ENCODE peak calls at places on chromosome 7, in five cellular contexts. One of them, this sample, is unnamed.

GRCh38 chr7:120273476-120273975 is 551 bp downstream of the KCND2 start:
- DNase-seq in pancreas: peak; percentile 7
- DNase-seq in upper lobe of right lung: peak; percentile 67
- DNase-seq in endodermal cell: peak; percentile 86
- DNase-seq in HCT116: no peak
- DNase-seq in this sample: peak; percentile 16

GRCh38 chr7:126804604-126805003 is 448.1 kb downstream of the GRM8 start:
- DNase-seq in pancreas: no peak
- DNase-seq in upper lobe of right lung: no peak
- DNase-seq in endodermal cell: no peak
- DNase-seq in HCT116: no peak
- DNase-seq in this sample: no peak

GRCh38 chr7:135768467-135768866 is 19.9 kb upstream of the FAM180A start:
- DNase-seq in pancreas: no peak
- DNase-seq in upper lobe of right lung: no peak
- DNase-seq in endodermal cell: peak; percentile 49
- DNase-seq in HCT116: no peak
- DNase-seq in this sample: no peak

GRCh38 chr7:636396-636795 is 90.1 kb upstream of the DNAAF5 start:
- DNase-seq in pancreas: peak; percentile 20
- DNase-seq in upper lobe of right lung: peak; percentile 64
- DNase-seq in endodermal cell: no peak
- DNase-seq in HCT116: peak; percentile 65
- DNase-seq in this sample: no peak

GRCh38 chr7:29430279-29430949 is 133.2 kb upstream of the PRR15 start:
- DNase-seq in pancreas: no peak
- DNase-seq in upper lobe of right lung: no peak
- DNase-seq in endodermal cell: no peak
- DNase-seq in HCT116: no peak
- DNase-seq in this sample: no peak

GRCh38 chr7:112370436-112370835 is 79.8 kb upstream of the IFRD1 start:
- DNase-seq in pancreas: peak; percentile 27
- DNase-seq in upper lobe of right lung: no peak
- DNase-seq in endodermal cell: no peak
- DNase-seq in HCT116: no peak
- DNase-seq in this sample: peak; percentile 57

GRCh38 chr7:34222722-34223121 is 317.4 kb downstream of the BMPER start:
- DNase-seq in pancreas: no peak
- DNase-seq in upper lobe of right lung: no peak
- DNase-seq in endodermal cell: no peak
- DNase-seq in HCT116: no peak
- DNase-seq in this sample: no peak

GRCh38 chr7:72326365-72326764 is 85.8 kb downstream of the CALN1 start:
- DNase-seq in pancreas: no peak
- DNase-seq in upper lobe of right lung: no peak
- DNase-seq in endodermal cell: no peak
- DNase-seq in HCT116: no peak
- DNase-seq in this sample: no peak

GRCh38 chr7:2619120-2619519 is 12.7 kb upstream of the TTYH3 start:
- DNase-seq in pancreas: no peak
- DNase-seq in upper lobe of right lung: no peak
- DNase-seq in endodermal cell: no peak
- DNase-seq in HCT116: no peak
- DNase-seq in this sample: no peak

GRCh38 chr7:2616387-2616966 is 15.3 kb upstream of the TTYH3 start:
- DNase-seq in pancreas: no peak
- DNase-seq in upper lobe of right lung: no peak
- DNase-seq in endodermal cell: no peak
- DNase-seq in HCT116: no peak
- DNase-seq in this sample: no peak

GRCh38 chr7:2617710-2617975 is 14.1 kb upstream of the TTYH3 start:
- DNase-seq in pancreas: no peak
- DNase-seq in upper lobe of right lung: no peak
- DNase-seq in endodermal cell: no peak
- DNase-seq in HCT116: no peak
- DNase-seq in this sample: no peak

GRCh38 chr7:2614646-2615330 is 17.0 kb upstream of the TTYH3 start:
- DNase-seq in pancreas: no peak
- DNase-seq in upper lobe of right lung: no peak
- DNase-seq in endodermal cell: no peak
- DNase-seq in HCT116: no peak
- DNase-seq in this sample: no peak

GRCh38 chr7:2616973-2617709 is 14.6 kb upstream of the TTYH3 start:
- DNase-seq in pancreas: no peak
- DNase-seq in upper lobe of right lung: no peak
- DNase-seq in endodermal cell: no peak
- DNase-seq in HCT116: no peak
- DNase-seq in this sample: no peak
- H3K4me1 ChIP-seq in pancreas: peaks cover 3% of the 10 kb centered on the region
- H3K4me1 ChIP-seq in upper lobe of right lung: peaks cover 28% of the 10 kb centered on the region
- H3K4me1 ChIP-seq in endodermal cell: peaks cover 8% of the 10 kb centered on the region
- H3K4me1 ChIP-seq in HCT116: peaks cover 10% of the 10 kb centered on the region
- H3K4me1 ChIP-seq in this sample: peaks cover 15% of the 10 kb centered on the region

DNA sequence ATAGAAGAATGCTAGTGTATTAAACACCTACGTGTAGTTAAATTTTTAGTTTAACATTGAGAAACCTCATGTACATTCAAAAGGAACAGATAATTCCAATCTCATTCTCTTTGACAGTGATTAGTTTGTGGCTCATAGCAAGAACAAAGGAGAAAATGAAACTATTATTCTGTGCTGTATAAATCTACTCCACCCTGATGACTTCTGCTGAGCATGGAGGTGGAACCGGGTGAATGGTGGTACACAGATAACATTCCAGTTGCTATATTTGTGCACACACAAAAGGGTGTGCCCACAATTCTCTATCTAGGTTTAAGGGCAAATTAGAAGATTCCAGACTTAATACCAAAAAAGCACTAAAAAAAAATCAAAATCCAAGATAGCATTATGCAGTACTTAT is 17.0 kb upstream of the RALA start:
- DNase-seq in pancreas: no peak
- DNase-seq in upper lobe of right lung: no peak
- DNase-seq in endodermal cell: no peak
- DNase-seq in HCT116: no peak
- DNase-seq in this sample: no peak
- H3K4me1 ChIP-seq in pancreas: no peaks in the 10 kb centered on the region
- H3K4me1 ChIP-seq in upper lobe of right lung: no peaks in the 10 kb centered on the region
- H3K4me1 ChIP-seq in endodermal cell: no peaks in the 10 kb centered on the region
- H3K4me1 ChIP-seq in HCT116: peaks cover 10% of the 10 kb centered on the region
- H3K4me1 ChIP-seq in this sample: no peaks in the 10 kb centered on the region

DNA sequence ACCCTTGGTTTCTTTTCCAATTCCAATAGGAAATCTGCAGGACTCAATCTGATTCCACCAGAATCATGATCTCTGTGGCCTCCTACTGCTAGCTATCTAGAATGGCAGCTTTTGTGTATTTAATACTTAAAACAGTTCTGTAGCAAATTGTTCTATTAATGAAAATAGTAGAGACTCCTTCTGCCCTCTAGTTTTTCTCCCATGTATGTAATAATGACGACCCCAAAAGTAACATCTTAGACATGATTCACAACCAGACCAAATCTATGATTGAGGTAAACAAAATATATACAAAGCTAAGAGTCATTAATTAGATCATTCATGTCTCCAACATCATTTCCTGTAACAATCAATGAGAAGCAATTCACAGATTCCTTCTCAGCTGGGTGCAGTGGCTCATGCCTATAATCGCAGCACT is 259.1 kb upstream of the MKLN1 start:
- DNase-seq in pancreas: no peak
- DNase-seq in upper lobe of right lung: no peak
- DNase-seq in endodermal cell: no peak
- DNase-seq in HCT116: no peak
- DNase-seq in this sample: no peak
- H3K4me1 ChIP-seq in pancreas: peaks cover 29% of the 10 kb centered on the region
- H3K4me1 ChIP-seq in upper lobe of right lung: peaks cover 62% of the 10 kb centered on the region
- H3K4me1 ChIP-seq in endodermal cell: peaks cover 3% of the 10 kb centered on the region
- H3K4me1 ChIP-seq in HCT116: peaks cover 35% of the 10 kb centered on the region
- H3K4me1 ChIP-seq in this sample: peaks cover 15% of the 10 kb centered on the region

GRCh38 chr7:116577320-116577871 is 52.6 kb downstream of the CAV1 start:
- DNase-seq in pancreas: no peak
- DNase-seq in upper lobe of right lung: no peak
- DNase-seq in endodermal cell: no peak
- DNase-seq in HCT116: no peak
- DNase-seq in this sample: no peak

GRCh38 chr7:116578526-116578925 is 53.7 kb downstream of the CAV1 start:
- DNase-seq in pancreas: no peak
- DNase-seq in upper lobe of right lung: no peak
- DNase-seq in endodermal cell: no peak
- DNase-seq in HCT116: no peak
- DNase-seq in this sample: no peak

GRCh38 chr7:116575853-116576252 is 51.0 kb downstream of the CAV1 start:
- DNase-seq in pancreas: no peak
- DNase-seq in upper lobe of right lung: no peak
- DNase-seq in endodermal cell: no peak
- DNase-seq in HCT116: no peak
- DNase-seq in this sample: no peak

GRCh38 chr7:116574025-116574822 is 49.4 kb downstream of the CAV1 start:
- DNase-seq in pancreas: no peak
- DNase-seq in upper lobe of right lung: no peak
- DNase-seq in endodermal cell: no peak
- DNase-seq in HCT116: no peak
- DNase-seq in this sample: no peak

GRCh38 chr7:116576350-116577319 is 51.8 kb downstream of the CAV1 start:
- DNase-seq in pancreas: no peak
- DNase-seq in upper lobe of right lung: no peak
- DNase-seq in endodermal cell: no peak
- DNase-seq in HCT116: no peak
- DNase-seq in this sample: no peak
- H3K4me1 ChIP-seq in pancreas: peaks cover 7% of the 10 kb centered on the region
- H3K4me1 ChIP-seq in upper lobe of right lung: peaks cover 16% of the 10 kb centered on the region
- H3K4me1 ChIP-seq in endodermal cell: peaks cover 12% of the 10 kb centered on the region
- H3K4me1 ChIP-seq in HCT116: peaks cover 19% of the 10 kb centered on the region
- H3K4me1 ChIP-seq in this sample: peaks cover 11% of the 10 kb centered on the region

GRCh38 chr7:107993879-107994278 is 9.1 kb downstream of the LAMB1 start:
- DNase-seq in pancreas: no peak
- DNase-seq in upper lobe of right lung: no peak
- DNase-seq in endodermal cell: no peak
- DNase-seq in HCT116: no peak
- DNase-seq in this sample: no peak
- H3K4me1 ChIP-seq in pancreas: peaks cover 22% of the 10 kb centered on the region
- H3K4me1 ChIP-seq in upper lobe of right lung: peaks cover 17% of the 10 kb centered on the region
- H3K4me1 ChIP-seq in endodermal cell: peaks cover 3% of the 10 kb centered on the region
- H3K4me1 ChIP-seq in HCT116: peaks cover 31% of the 10 kb centered on the region
- H3K4me1 ChIP-seq in this sample: peaks cover 46% of the 10 kb centered on the region

GRCh38 chr7:101104799-101105198 is 19.5 kb downstream of the TRIM56 start:
- DNase-seq in pancreas: no peak
- DNase-seq in upper lobe of right lung: no peak
- DNase-seq in endodermal cell: no peak
- DNase-seq in HCT116: no peak
- DNase-seq in this sample: no peak
- H3K4me1 ChIP-seq in pancreas: peaks cover 3% of the 10 kb centered on the region
- H3K4me1 ChIP-seq in upper lobe of right lung: peaks cover 22% of the 10 kb centered on the region
- H3K4me1 ChIP-seq in endodermal cell: no peaks in the 10 kb centered on the region
- H3K4me1 ChIP-seq in HCT116: peaks cover 72% of the 10 kb centered on the region
- H3K4me1 ChIP-seq in this sample: no peaks in the 10 kb centered on the region

DNA sequence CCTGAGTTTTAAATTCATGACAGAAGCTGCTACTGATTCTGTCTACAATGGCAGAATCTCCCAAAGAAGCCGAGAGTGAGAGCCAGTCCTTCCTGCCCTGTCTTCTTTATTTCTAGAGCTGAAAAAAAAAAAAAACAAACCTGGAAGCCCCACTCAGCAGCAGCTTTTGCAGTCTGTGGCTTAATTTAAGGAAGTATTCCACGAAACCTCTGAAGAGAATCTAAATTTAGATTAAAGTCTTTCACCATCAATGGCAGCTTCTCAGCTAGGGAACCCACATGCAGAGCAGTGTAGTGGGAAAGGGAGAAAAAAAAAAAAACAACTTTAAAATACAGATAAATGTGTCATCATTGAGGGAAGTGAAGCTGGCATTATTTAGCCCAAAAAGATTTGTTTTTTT is 23.4 kb downstream of the SMURF1 start:
- DNase-seq in pancreas: no peak
- DNase-seq in upper lobe of right lung: no peak
- DNase-seq in endodermal cell: no peak
- DNase-seq in HCT116: no peak
- DNase-seq in this sample: no peak
- H3K4me1 ChIP-seq in pancreas: peaks cover 20% of the 10 kb centered on the region
- H3K4me1 ChIP-seq in upper lobe of right lung: peaks cover 64% of the 10 kb centered on the region
- H3K4me1 ChIP-seq in endodermal cell: no peaks in the 10 kb centered on the region
- H3K4me1 ChIP-seq in HCT116: peaks cover 20% of the 10 kb centered on the region
- H3K4me1 ChIP-seq in this sample: peaks cover 19% of the 10 kb centered on the region

DNA sequence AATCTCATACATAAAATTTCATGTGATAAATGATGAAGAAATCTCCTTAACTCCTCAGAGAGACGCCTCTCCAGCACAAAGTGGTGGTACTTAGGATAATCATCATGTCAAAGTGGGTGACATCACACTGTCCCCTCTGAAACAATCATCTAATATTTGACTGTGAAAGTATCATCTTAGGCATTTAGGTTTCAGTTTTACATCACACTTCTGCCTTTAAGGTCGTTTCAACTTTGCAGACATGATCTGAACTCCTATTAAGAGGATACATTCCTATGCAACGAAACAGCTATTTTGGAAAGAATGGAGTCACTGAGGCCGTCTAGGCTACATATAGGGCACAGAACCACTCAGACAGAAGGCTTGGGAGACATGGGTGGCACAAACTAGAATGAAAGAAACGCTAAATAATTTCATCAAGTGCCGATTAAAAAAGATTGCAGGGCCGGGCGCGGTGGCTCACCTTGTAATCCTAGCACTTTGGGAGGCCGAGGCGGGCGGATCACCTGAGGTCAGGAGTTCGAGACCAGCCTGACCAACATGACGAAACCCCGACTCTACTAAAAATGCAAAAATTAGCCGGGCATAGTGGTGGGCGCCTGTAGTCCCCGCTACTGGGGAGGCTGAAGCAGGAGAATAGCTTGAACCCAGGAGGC is 2.0 kb downstream of the VOPP1 start:
- DNase-seq in pancreas: no peak
- DNase-seq in upper lobe of right lung: no peak
- DNase-seq in endodermal cell: no peak
- DNase-seq in HCT116: no peak
- DNase-seq in this sample: no peak
- H3K4me1 ChIP-seq in pancreas: peaks cover 19% of the 10 kb centered on the region
- H3K4me1 ChIP-seq in upper lobe of right lung: peaks cover 40% of the 10 kb centered on the region
- H3K4me1 ChIP-seq in endodermal cell: peaks cover 6% of the 10 kb centered on the region
- H3K4me1 ChIP-seq in HCT116: peaks cover 50% of the 10 kb centered on the region
- H3K4me1 ChIP-seq in this sample: peaks cover 42% of the 10 kb centered on the region

This sample was measured in mucosa of descending colon.